ENCODE peak calls at places on chromosome 7, in nine cellular contexts. Y is HepG2, K is pancreas, Q is AG04450, L is right lobe of liver, W is heart right ventricle, H is GM12878, J is adrenal gland, S is IMR-90. A is an unnamed sample. For H3K27me3, the result is how much of the 10 kb centered on the place peaks cover.

GRCh38 chr7:14501436-14501835 is 401.1 kb downstream of the DGKB start:
- DNase-seq in Y (no peak), L (no peak), S (no peak), H (no peak), J (no peak), W (no peak), K (no peak), Q (no peak), A (no peak)

GRCh38 chr7:79176859-79177477 is 276.5 kb downstream of the MAGI2 start:
- DNase-seq in H (no peak), L (no peak), K (no peak), J (peak), W (peak), S (peak), Q (peak), Y (peak), A (no peak)

GRCh38 chr7:157502701-157503111 is 165.9 kb downstream of the DNAJB6 start:
- DNase-seq in S (no peak), J (no peak), L (no peak), Y (no peak), K (peak), H (no peak), Q (no peak), W (peak), A (no peak)

GRCh38 chr7:25860206-25860881 is 291.7 kb upstream of the NFE2L3 start:
- DNase-seq in H (no peak), Y (no peak), J (no peak), S (peak), K (no peak), Q (no peak), W (no peak), L (no peak), A (peak)

GRCh38 chr7:9250876-9251275 is 817.5 kb downstream of the NXPH1 start:
- DNase-seq in J (no peak), K (peak), L (no peak), Q (no peak), Y (no peak), W (no peak), S (no peak), H (no peak), A (no peak)

GRCh38 chr7:47100815-47101435 is 481.0 kb downstream of the TNS3 start:
- DNase-seq in J (peak), Y (peak), K (peak), W (peak), H (no peak), Q (no peak), S (peak), L (peak), A (peak)

GRCh38 chr7:77991656-77992055 is 193.1 kb downstream of the PHTF2 start:
- DNase-seq in W (no peak), J (no peak), H (no peak), S (no peak), Y (no peak), L (no peak), Q (no peak), K (no peak), A (no peak)

GRCh38 chr7:45217358-45217757 is 59.8 kb downstream of the RAMP3 start:
- DNase-seq in J (no peak), H (no peak), K (no peak), L (no peak), Q (no peak), W (no peak), S (no peak), Y (peak), A (no peak)

GRCh38 chr7:92763636-92764423 is 72.5 kb downstream of the CDK6 start:
- DNase-seq in J (no peak), K (no peak), L (no peak), Q (no peak), H (no peak), W (no peak), S (peak), Y (peak), A (no peak)

GRCh38 chr7:54349259-54349658 is 192.9 kb upstream of the VSTM2A start:
- DNase-seq in Y (no peak), K (no peak), W (no peak), Q (no peak), J (no peak), L (no peak), S (no peak), H (no peak), A (no peak)

GRCh38 chr7:93894966-93895650 is 4.6 kb upstream of the TFPI2 start:
- DNase-seq in W (no peak), K (no peak), S (no peak), J (no peak), L (no peak), Q (no peak), Y (no peak), H (no peak), A (no peak)

GRCh38 chr7:309586-310228 is 19.7 kb downstream of the FOXL3 start:
- DNase-seq in J (no peak), W (no peak), H (no peak), K (peak), L (no peak), Y (no peak), Q (no peak), S (no peak), A (no peak)

GRCh38 chr7:152105205-152105604 is 79.7 kb downstream of the GALNT11 start:
- DNase-seq in L (no peak), W (no peak), S (no peak), K (no peak), H (no peak), Y (no peak), Q (no peak), J (no peak), A (no peak)

GRCh38 chr7:6508950-6509349 is 42.3 kb downstream of the GRID2IP start:
- DNase-seq in S (no peak), K (no peak), Y (no peak), L (no peak), H (no peak), W (no peak), J (no peak), Q (no peak), A (no peak)

GRCh38 chr7:155845226-155845625 is 33.0 kb upstream of the SHH start:
- DNase-seq in J (no peak), S (no peak), K (no peak), Q (no peak), Y (no peak), W (no peak), L (peak), H (no peak), A (no peak)

GRCh38 chr7:137956183-137956582 is 45.7 kb downstream of the CREB3L2 start:
- DNase-seq in L (no peak), K (no peak), Y (no peak), Q (no peak), J (no peak), S (no peak), W (no peak), H (no peak), A (no peak)

GRCh38 chr7:34396437-34397064 is 261.5 kb upstream of the NPSR1 start:
- DNase-seq in W (no peak), Q (no peak), Y (no peak), K (no peak), H (no peak), L (no peak), S (no peak), J (no peak), A (no peak)

GRCh38 chr7:76268376-76268775 is 34.1 kb upstream of the HSPB1 start:
- DNase-seq in J (no peak), K (no peak), S (no peak), Q (no peak), H (no peak), W (no peak), Y (no peak), L (no peak), A (no peak)

GRCh38 chr7:116165717-116166116 is 44.6 kb upstream of the TES start:
- DNase-seq in L (no peak), H (no peak), K (no peak), W (no peak), Y (no peak), J (no peak), Q (no peak), S (no peak), A (no peak)

GRCh38 chr7:151319189-151319588 is 22.4 kb upstream of the NUB1 start:
- DNase-seq in K (no peak), S (no peak), J (no peak), Q (no peak), W (no peak), H (no peak), Y (no peak), L (no peak), A (no peak)

GRCh38 chr7:149477494-149478443 is 16.9 kb upstream of the ZNF777 start:
- DNase-seq in K (no peak), Q (no peak), S (no peak), L (no peak), Y (no peak), W (no peak), J (no peak), H (no peak), A (no peak)

GRCh38 chr7:30974605-30975256 is 11.0 kb downstream of the GHRHR start:
- DNase-seq in L (no peak), Q (no peak), J (peak), H (peak), S (peak), Y (peak), W (peak), K (peak), A (no peak)

GRCh38 chr7:46244752-46245151 is 323.7 kb upstream of the IGFBP3 start:
- DNase-seq in J (no peak), L (no peak), Q (peak), Y (no peak), S (peak), K (no peak), H (no peak), W (no peak), A (no peak)

GRCh38 chr7:87398441-87398840 is 53.0 kb downstream of the CROT start:
- DNase-seq in S (peak), W (no peak), L (no peak), K (no peak), J (no peak), Y (no peak), Q (peak), H (no peak), A (no peak)

GRCh38 chr7:80637911-80638765 is at the start of gene CD36:
- DNase-seq in H (peak), Q (no peak), Y (no peak), S (no peak), W (peak), L (no peak), K (no peak), J (peak), A (no peak)

GRCh38 chr7:152759655-152760383 is at the start of gene ACTR3B:
- DNase-seq in K (peak), L (peak), Y (peak), S (peak), W (peak), Q (peak), H (no peak), J (peak), A (peak)

GRCh38 chr7:151607464-151607867 is 87.8 kb upstream of the RHEB start:
- DNase-seq in W (no peak), L (no peak), K (no peak), J (no peak), Y (peak), S (peak), H (no peak), Q (no peak), A (no peak)

GRCh38 chr7:102404005-102404861 is 8.1 kb downstream of the PRKRIP1 start:
- DNase-seq in K (no peak), H (no peak), L (no peak), J (peak), Q (no peak), Y (peak), W (no peak), S (peak), A (no peak)

GRCh38 chr7:66426332-66426731 is 202.3 kb upstream of the KCTD7 start:
- DNase-seq in L (no peak), K (no peak), Q (no peak), H (no peak), S (no peak), Y (no peak), J (no peak), W (no peak), A (no peak)

GRCh38 chr7:45120-46090 is 147.0 kb upstream of the FAM20C start:
- DNase-seq in W (no peak), S (no peak), L (peak), J (peak), K (peak), Q (no peak), Y (no peak), H (no peak), A (peak)

GRCh38 chr7:121634356-121634755 is 238.2 kb upstream of the FAM3C start:
- DNase-seq in J (no peak), L (no peak), W (no peak), Q (no peak), S (no peak), Y (no peak), H (no peak), K (no peak), A (no peak)

GRCh38 chr7:152866791-152867481 is 107.4 kb downstream of the ACTR3B start:
- DNase-seq in Y (no peak), H (no peak), W (no peak), Q (no peak), L (no peak), J (no peak), K (no peak), S (no peak), A (no peak)

GRCh38 chr7:117202511-117202910 is 120.3 kb downstream of the WNT2 start:
- DNase-seq in W (no peak), L (no peak), K (no peak), J (no peak), S (peak), Y (no peak), H (no peak), Q (no peak), A (no peak)

GRCh38 chr7:75639071-75639892 is 99.5 kb downstream of the HIP1 start:
- DNase-seq in H (no peak), L (peak), S (peak), J (peak), K (peak), Y (no peak), W (peak), Q (no peak), A (peak)

DNA sequence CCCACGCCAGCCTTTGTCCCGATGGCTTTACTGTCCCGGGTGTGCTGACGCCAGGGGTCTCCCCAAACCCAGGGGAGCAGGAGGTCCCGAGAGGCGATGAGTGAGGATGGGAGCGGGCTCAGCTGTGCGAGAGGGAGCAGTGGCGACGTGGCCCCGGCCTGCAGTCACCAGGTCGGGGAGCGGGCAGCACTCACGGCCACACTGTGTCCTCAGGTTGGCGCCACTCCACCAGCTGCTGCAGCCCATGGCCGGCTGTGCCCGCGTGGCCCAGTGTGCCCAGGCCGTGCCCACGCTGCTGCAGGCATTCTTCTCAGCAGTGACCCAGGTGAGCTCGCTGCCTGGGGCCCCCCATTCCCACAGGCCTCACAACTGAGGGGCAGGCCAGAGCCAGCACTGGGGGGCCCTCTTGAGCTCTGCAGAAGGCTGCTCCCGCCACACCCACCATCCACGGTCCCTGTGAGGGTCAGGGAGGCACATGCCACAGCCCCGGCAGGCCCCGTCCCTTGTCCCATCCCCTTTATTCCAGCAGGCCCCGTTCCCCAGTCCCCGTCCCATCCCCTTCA is 13.3 kb downstream of the AP5Z1 start:
- DNase-seq in H (no peak), W (no peak), Y (no peak), L (no peak), Q (no peak), S (no peak), K (no peak), J (no peak), A (no peak)
- H3K27me3 ChIP-seq in H (under half), W (under half), Y (under half), L (under half), Q (under half), S (under half), K (under half), J (under half), A (under half)

DNA sequence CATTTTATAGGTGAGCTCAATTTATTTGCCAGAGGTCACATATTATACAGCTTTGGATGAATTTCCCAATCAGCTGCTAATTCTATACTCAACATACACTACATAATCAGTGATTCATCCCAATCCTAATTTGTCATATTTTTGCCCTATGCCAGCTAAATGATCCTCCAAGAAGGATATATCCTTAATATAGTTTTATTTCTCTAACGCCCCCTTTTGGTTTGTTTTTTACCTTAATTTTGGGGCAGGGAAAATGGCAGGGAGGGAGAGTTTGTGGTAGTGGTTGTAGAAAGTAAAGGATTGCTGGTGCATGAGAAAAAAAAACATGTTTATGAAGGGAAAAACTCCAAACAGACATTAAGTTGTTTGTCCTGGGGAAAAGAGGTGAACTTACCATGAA is 31.9 kb downstream of the WASL start:
- DNase-seq in Y (no peak), W (no peak), H (no peak), Q (no peak), L (no peak), J (no peak), S (no peak), K (no peak), A (no peak)
- TF ChIP-seq CTCF in Y (no peak), W (no peak), H (no peak), Q (no peak), L (no peak), J (no peak), S (no peak), K (no peak), A (no peak)

DNA sequence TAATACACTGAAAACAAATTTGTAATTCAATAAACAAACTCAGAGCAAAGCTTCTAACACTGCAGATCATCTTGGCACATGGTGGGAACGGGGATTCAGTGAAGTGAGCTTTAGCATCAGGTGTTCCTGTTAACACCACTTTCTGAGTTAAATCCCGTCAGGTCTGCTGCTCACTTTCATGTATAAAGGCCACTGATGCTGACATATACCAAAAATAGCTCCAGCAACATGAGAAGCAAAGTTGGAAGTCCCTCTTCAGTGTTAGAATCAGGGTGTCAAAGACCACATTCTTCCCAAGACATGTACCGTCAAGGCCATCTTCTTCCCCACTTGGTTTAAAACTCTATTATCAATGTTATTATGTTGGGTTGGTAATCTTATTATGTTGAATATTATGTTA is 11.7 kb upstream of the CACNA2D1 start:
- DNase-seq in L (no peak), W (no peak), Q (no peak), K (no peak), S (no peak), H (no peak), J (no peak), Y (no peak), A (no peak)
- H3K4me3 ChIP-seq in L (no peak), W (no peak), Q (no peak), K (no peak), S (no peak), H (no peak), J (no peak), Y (no peak), A (no peak)

GRCh38 chr7:41965951-41966505 is 263.1 kb upstream of the INHBA start:
- DNase-seq in Y (no peak), L (no peak), H (no peak), K (no peak), Q (no peak), J (no peak), W (no peak), S (no peak), A (no peak)

GRCh38 chr7:41969713-41970112 is 266.8 kb upstream of the INHBA start:
- DNase-seq in Q (no peak), H (no peak), L (no peak), K (no peak), J (no peak), S (peak), Y (no peak), W (no peak), A (no peak)

GRCh38 chr7:41967156-41967555 is 264.3 kb upstream of the INHBA start:
- DNase-seq in J (no peak), S (peak), H (no peak), W (no peak), Y (no peak), K (no peak), Q (no peak), L (no peak), A (no peak)

GRCh38 chr7:41964354-41964753 is 261.5 kb upstream of the INHBA start:
- DNase-seq in K (no peak), H (no peak), J (no peak), Q (no peak), L (no peak), W (no peak), S (no peak), Y (no peak), A (no peak)

DNA sequence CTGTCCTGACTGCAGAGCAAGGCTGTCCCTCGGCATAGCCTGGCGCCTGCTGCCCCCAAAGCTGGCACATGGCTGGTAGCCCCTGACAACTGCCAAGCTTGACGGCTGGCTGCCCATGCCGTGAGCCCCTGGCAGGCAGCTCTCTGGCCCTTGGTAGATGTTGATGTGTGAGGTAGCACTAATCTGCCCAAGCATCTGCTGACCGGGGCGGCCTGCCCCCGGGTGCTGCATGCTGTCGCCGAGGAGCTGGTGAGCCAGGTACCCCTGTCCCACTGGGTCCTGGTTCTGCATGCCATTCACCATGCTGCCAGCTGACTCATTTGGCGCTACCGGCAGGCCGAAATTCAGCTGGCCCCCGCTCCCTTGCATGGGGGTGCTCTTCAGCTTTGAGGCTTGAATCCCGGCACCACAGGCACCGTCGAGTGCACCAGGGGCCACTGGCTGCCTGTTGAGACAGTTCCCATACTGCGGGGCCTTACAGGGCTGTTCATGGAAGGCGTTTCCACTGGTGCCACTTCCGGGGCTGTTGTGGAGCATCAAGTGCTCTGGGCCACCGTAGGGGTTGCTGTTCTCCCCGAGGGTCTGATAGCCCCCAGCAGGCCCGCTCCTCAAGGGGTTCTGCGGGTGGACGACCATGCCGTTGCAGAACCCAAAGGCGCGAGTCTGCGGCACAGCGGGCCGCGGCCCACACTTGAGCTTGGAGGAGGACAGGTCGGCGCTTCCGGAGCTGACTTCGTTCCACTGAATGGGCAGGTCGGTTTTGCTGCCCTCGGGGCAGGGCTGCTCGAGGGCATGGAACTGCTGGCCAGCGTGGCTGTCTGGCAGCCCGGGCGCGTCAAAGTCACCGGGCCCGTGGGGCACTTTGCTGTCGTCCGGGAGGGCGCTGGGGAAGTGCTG is 262.2 kb upstream of the INHBA start:
- DNase-seq in Q (no peak), Y (no peak), S (no peak), H (no peak), W (no peak), K (no peak), L (no peak), J (no peak), A (no peak)
- H3K27me3 ChIP-seq in Q (under half), Y (under half), S (under half), H (under half), W (under half), K (under half), L (under half), J (under half), A (under half)